ENCODE peak calls at places on chromosomes 6 and 20, in six cellular contexts. V is non-pigmented ciliary epithelial cell; R is adrenal gland; U is stimulated activated CD8-positive, alpha-beta memory T cell treated with anti-CD3 and anti-CD28 coated beads, Interleukin-15, amount 100 ng/mL, for 24 hours; J is NCI-H1694; E is stromal cell of bone marrow. M is an unnamed sample.

GRCh38 chr20:41151134-41151869 is 14.0 kb downstream of the PLCG1 start:
- DNase-seq in J (no peak), V (no peak), R (no peak), U (no peak), E (no peak), M (no peak)

GRCh38 chr6:97085772-97086171 is 161.2 kb downstream of the KLHL32 start:
- DNase-seq in E (peak; percentile 18), U (no peak), J (no peak), V (no peak), R (no peak), M (no peak)

GRCh38 chr20:13610205-13610604 is 28.5 kb downstream of the TASP1 start:
- DNase-seq in U (no peak), E (no peak), V (no peak), J (no peak), R (no peak), M (no peak)

GRCh38 chr6:159480471-159480870 is 212.6 kb downstream of the SOD2 start:
- DNase-seq in E (no peak), V (no peak), R (no peak), J (no peak), U (no peak), M (no peak)

GRCh38 chr20:25040438-25040831 is 17.5 kb downstream of the ACSS1 start:
- DNase-seq in V (peak; percentile 45), U (no peak), J (no peak), R (no peak), E (no peak), M (peak; percentile 70)

GRCh38 chr6:47483853-47484546 is 6.4 kb downstream of the CD2AP start:
- DNase-seq in E (no peak), U (no peak), V (no peak), R (no peak), J (no peak), M (no peak)

GRCh38 chr6:11918021-11918738 is 93.9 kb upstream of the HIVEP1 start:
- DNase-seq in R (no peak), J (no peak), V (peak; percentile 64), E (peak; percentile 81), U (no peak), M (no peak)

GRCh38 chr20:37804584-37805566 is 98.1 kb upstream of the VSTM2L start:
- DNase-seq in J (no peak), E (no peak), R (no peak), U (no peak), V (no peak), M (no peak)

GRCh38 chr20:61500791-61501321 is 248.8 kb downstream of the CDH4 start:
- DNase-seq in R (no peak), V (no peak), E (no peak), J (no peak), U (no peak), M (no peak)

GRCh38 chr20:47549671-47550070 is 48.0 kb downstream of the NCOA3 start:
- DNase-seq in V (no peak), R (no peak), U (no peak), J (no peak), E (no peak), M (no peak)

GRCh38 chr20:29079769-29080690 is 2177.4 kb upstream of the DEFB115 start:
- DNase-seq in J (no peak), R (no peak), V (peak; percentile 11), U (no peak), E (peak; percentile 5), M (no peak)

GRCh38 chr6:2961971-2962370 is 9.4 kb downstream of the SERPINB6 start:
- DNase-seq in U (no peak), V (no peak), J (no peak), R (no peak), E (no peak), M (peak; percentile 61)

GRCh38 chr20:1920826-1921225 is 25.6 kb downstream of the SIRPA start:
- DNase-seq in V (no peak), R (no peak), U (no peak), E (no peak), J (no peak), M (no peak)

M was measured in mucosa of gallbladder.